ENCODE peak calls at places on chromosomes 16 and 17, in four cellular contexts. W is K562, Q is SK-N-SH, U is H1. P is an unnamed sample. For H3K36me3, the result is how much of the 10 kb centered on the place peaks cover.

GRCh38 chr17:73872816-73873215 is 228.6 kb upstream of the SDK2 start:
- DNase-seq in U (no peak), Q (no peak), W (no peak), P (no peak)

GRCh38 chr17:56319531-56319930 is 166.3 kb downstream of the ANKFN1 start:
- DNase-seq in Q (peak), W (peak), U (no peak), P (peak)

GRCh38 chr16:87057951-87058560 is 259.1 kb downstream of the C16orf95 start:
- DNase-seq in Q (no peak), U (no peak), W (no peak), P (no peak)

GRCh38 chr17:3647769-3648540 is 11.4 kb downstream of the CTNS start:
- DNase-seq in U (peak), W (peak), Q (peak), P (peak)

GRCh38 chr16:22284637-22285515 is 12.3 kb upstream of the POLR3E start:
- DNase-seq in W (no peak), Q (no peak), U (no peak), P (no peak)

GRCh38 chr16:31181102-31181830 is 1.3 kb downstream of the FUS start:
- DNase-seq in Q (no peak), W (peak), U (no peak), P (no peak)

GRCh38 chr16:711548-712320 is 3.2 kb upstream of the METRN start:
- DNase-seq in Q (peak), W (peak), U (peak), P (no peak)

GRCh38 chr17:72416054-72416691 is 295.4 kb downstream of the SOX9 start:
- DNase-seq in Q (peak), U (no peak), W (no peak), P (no peak)

GRCh38 chr17:1241904-1242303 is 28.3 kb upstream of the BHLHA9 start:
- DNase-seq in U (no peak), W (no peak), Q (peak), P (no peak)

GRCh38 chr17:83034525-83034924 is 44.9 kb upstream of the METRNL start:
- DNase-seq in Q (no peak), U (no peak), W (no peak), P (no peak)

GRCh38 chr17:45160505-45161287 is 979 bp upstream of the HEXIM2 start:
- DNase-seq in W (peak), Q (peak), U (peak), P (no peak)

GRCh38 chr17:51500454-51500853 is 240.1 kb downstream of the UTP18 start:
- DNase-seq in Q (no peak), W (no peak), U (no peak), P (no peak)

GRCh38 chr16:87806608-87807546 is 41.1 kb upstream of the KLHDC4 start:
- DNase-seq in W (peak), Q (peak), U (peak), P (peak)

GRCh38 chr17:51427259-51428255 is 167.2 kb downstream of the UTP18 start:
- DNase-seq in U (no peak), W (no peak), Q (peak), P (no peak)

GRCh38 chr17:57463103-57463885 is 207.0 kb downstream of the MSI2 start:
- DNase-seq in U (no peak), Q (no peak), W (peak), P (no peak)

GRCh38 chr16:11727945-11728543 is 14.6 kb downstream of the TXNDC11 start:
- DNase-seq in Q (no peak), W (no peak), U (no peak), P (no peak)

GRCh38 chr17:64081802-64082799 is 47.8 kb downstream of the ERN1 start:
- DNase-seq in W (peak), U (no peak), Q (peak), P (peak)

GRCh38 chr16:12458591-12459400 is 344.9 kb downstream of the CPPED1 start:
- DNase-seq in U (no peak), W (peak), Q (no peak), P (no peak)

GRCh38 chr17:40326014-40326831 is 17.2 kb downstream of the RARA start:
- DNase-seq in U (no peak), W (no peak), Q (no peak), P (no peak)

GRCh38 chr17:50986989-50987660 is 121.0 kb upstream of the TOB1 start:
- DNase-seq in W (no peak), U (no peak), Q (no peak), P (no peak)

GRCh38 chr17:55230716-55231115 is 34.0 kb upstream of the HLF start:
- DNase-seq in U (no peak), W (no peak), Q (no peak), P (no peak)

GRCh38 chr16:54589326-54589725 is 302.7 kb upstream of the IRX3 start:
- DNase-seq in U (no peak), W (no peak), Q (no peak), P (no peak)
- TF ChIP-seq SIN3A in U (no peak), W (no peak), Q (no peak), P (no peak)

DNA sequence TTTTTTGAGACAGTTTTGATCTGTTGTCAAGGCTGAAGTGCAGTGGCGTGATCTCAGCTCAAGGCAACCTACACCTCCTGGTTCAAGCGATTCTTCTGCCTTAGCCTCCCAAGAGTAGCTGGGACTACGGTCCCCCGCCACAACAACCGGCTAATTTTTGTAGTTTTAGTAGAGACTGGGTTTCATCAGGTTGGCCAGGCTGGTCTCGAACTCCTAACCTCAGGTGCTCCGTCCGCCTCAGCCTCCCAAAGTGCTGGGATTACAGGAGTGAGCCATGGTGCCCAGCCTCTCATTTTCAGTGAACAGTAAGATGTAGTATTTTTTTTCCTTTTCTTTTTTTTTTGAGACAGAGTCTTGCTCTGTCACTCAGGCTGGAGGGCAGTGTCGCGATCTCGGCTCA is 7.8 kb downstream of the SUMO2 start:
- DNase-seq in Q (no peak), U (no peak), W (no peak), P (no peak)
- H3K36me3 ChIP-seq in Q (under half), U (under half), W (half or more), P (half or more)

DNA sequence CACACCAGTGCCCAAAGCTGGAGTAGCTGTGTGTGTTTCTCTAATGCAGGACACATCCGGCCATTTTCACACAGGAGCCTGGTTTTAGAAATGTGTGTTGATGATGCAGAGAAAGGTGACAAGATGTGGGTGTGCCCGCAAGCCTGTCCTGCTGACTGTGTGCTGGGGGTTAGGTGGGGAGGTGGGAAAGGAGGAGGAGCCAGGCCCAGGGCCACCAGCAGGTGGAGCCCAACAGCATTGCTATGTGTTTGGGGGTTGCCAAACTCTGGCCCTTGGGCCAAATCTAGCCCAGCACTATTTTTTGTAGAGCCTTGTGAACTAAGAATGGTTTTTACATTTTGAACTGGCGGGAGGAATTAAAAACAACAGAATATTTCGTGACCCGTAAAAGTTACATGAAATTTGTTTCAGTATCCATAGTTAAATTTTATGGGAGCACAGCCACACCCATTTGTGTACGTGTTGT is 61.7 kb upstream of the LGALS9 start:
- DNase-seq in U (peak), W (peak), Q (peak), P (no peak)
- TF ChIP-seq CTCF in U (peak), W (peak), Q (peak), P (peak)

DNA sequence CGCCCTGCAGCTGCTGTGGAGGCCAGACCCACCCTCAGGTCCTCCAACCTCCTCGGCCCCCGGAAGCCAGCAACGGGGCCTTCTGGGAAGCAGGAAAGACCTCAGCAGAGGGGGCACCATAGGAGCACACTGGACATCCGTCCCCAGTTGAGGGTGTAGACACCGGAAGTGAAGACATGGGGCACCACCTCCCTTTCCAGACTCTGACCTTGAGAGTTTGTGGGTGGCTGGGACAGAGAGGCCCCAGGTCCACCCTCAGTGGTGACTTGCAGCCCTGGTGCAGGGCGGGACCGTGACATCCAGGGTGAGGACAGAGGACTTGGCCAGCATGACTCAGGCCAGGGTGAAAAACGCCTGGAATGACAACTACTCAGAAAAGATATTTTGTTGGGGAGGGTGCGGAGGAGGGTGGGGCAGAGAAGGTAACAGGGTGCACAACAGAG is 19.9 kb downstream of the CEP295NL start:
- DNase-seq in W (peak), U (no peak), Q (peak), P (peak)
- TF ChIP-seq SIN3A in W (no peak), U (no peak), Q (no peak), P (no peak)

GRCh38 chr17:75244133-75244866 is 17.1 kb downstream of the GGA3 start:
- DNase-seq in Q (no peak), U (no peak), W (no peak), P (no peak)
- H3K36me3 ChIP-seq in Q (half or more), U (under half), W (half or more), P (under half)

DNA sequence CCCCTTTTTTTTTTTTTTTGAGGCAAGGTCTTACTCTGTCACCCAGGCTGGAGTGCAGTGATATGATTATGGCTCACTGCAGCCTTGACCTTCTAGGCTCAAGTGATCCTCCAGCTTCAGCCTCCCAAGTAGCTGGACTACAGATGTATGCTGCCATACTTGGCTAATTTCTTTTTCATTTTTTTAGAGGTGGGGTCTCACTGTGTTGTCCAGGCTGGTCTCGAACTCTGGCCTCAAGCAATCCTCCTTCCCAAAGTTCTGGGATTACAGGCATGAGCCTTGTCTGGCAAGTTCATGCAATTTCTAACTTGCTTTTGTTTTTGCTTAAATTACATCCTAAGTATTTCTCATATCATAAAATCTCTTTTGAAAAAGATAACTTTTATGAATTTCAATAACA is 33.8 kb upstream of the NFAT5 start:
- DNase-seq in Q (no peak), U (no peak), W (no peak), P (no peak)
- TF ChIP-seq CTCF in Q (no peak), U (no peak), W (no peak), P (no peak)

DNA sequence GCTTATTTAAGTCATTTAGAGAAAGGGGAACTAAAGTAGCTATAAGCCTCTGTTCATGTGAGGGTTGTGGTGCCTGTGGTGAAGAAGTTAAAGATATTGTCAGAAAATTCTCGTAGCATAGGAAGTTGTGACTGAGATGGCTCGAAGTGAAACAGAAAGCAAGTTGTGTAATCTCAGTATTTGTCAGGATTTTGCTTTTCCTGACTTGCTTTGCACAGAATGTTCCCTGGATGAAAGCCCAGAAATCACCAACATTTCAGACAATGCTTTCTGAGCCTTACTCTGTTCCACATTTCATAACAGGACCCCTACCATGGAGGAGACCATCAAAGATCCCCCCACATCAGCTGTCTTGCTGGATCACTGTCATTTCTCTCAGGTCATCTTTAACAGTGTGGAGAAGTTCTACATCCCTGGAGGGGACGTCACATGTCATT is 10.6 kb downstream of the CALCOCO2 start:
- DNase-seq in U (no peak), W (no peak), Q (no peak), P (no peak)
- TF ChIP-seq SIN3A in U (no peak), W (no peak), Q (no peak), P (no peak)

GRCh38 chr17:5115673-5116651 is at the start of gene USP6:
- DNase-seq in Q (no peak), U (peak), W (no peak), P (no peak)

GRCh38 chr17:5111402-5112204 is at the start of gene ZNF232:
- DNase-seq in W (peak), U (peak), Q (peak), P (peak)

GRCh38 chr17:5110816-5111215 is 862 bp downstream of the ZNF232 start:
- DNase-seq in Q (no peak), U (no peak), W (peak), P (no peak)
- H3K36me3 ChIP-seq in Q (under half), U (under half), W (under half), P (under half)

DNA sequence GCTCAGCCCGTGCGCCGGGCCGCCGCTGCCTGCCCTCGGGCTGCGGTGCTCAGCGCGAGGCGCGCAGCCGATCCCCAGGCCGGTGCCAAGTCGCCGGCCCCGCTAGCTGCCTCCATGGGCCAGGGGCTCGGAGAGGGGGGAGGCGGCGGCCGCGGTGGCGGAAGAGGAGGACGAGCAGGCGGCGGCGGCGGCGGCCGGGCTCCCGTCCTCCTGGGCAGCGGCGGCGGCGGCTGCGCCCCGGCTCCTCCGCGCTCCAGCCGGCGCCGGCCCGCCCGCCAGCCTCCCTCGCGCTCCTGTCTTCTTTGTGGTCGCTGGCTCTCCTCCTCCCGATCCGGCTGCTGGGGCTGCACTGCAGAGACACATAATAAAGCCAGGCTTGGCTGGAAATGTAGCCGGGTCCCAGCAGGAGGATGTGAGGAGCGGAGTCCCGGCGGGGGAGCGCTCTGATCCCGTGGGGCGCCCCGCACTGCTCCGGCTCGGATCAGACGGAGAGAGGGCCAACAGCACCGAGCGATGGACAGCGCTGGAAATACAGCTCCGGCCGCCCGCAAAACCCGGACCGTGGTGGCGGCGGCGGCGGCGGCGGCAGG is 924 bp upstream of the ZNF423 start:
- DNase-seq in W (peak), Q (peak), U (peak), P (peak)
- TF ChIP-seq CTCF in W (no peak), Q (peak), U (peak), P (no peak)

P was measured in HCT116.